ENCODE peak calls at places on chromosomes 3 and 15, in four cellular contexts. F is left cardiac atrium, G is heart right ventricle, Y is A549. C is an unnamed sample.

GRCh38 chr3:42712716-42713372 is 10.2 kb upstream of the HHATL start:
- DNase-seq in G (no peak), Y (no peak), F (peak; percentile 8), C (no peak)

GRCh38 chr3:66483006-66483928 is 17.6 kb downstream of the LRIG1 start:
- DNase-seq in Y (no peak), F (peak; percentile 81), G (peak; percentile 77), C (no peak)

GRCh38 chr3:189947948-189948723 is 172.6 kb downstream of the P3H2 start:
- DNase-seq in F (no peak), G (no peak), Y (no peak), C (no peak)

GRCh38 chr15:72341361-72341760 is 21.4 kb upstream of the CELF6 start:
- DNase-seq in G (no peak), Y (no peak), F (no peak), C (no peak)

GRCh38 chr3:13348100-13348499 is 72.0 kb downstream of the NUP210 start:
- DNase-seq in Y (no peak), G (no peak), F (no peak), C (no peak)

GRCh38 chr15:41507820-41508290 is 5.8 kb downstream of the LTK start:
- DNase-seq in Y (no peak), F (no peak), G (peak; percentile 45), C (no peak)

GRCh38 chr3:24235121-24235520 is 259.5 kb downstream of the THRB start:
- DNase-seq in F (no peak), G (no peak), Y (no peak), C (peak; percentile 23)

GRCh38 chr3:31096661-31097060 is 202.2 kb upstream of the GADL1 start:
- DNase-seq in F (no peak), Y (no peak), G (no peak), C (no peak)

GRCh38 chr3:53941945-53942344 is 50.3 kb upstream of the SELENOK start:
- DNase-seq in F (no peak), Y (no peak), G (no peak), C (no peak)

GRCh38 chr3:71441217-71441924 is 142.2 kb downstream of the FOXP1 start:
- DNase-seq in Y (no peak), F (no peak), G (peak; percentile 37), C (no peak)

GRCh38 chr3:43094851-43095250 is 11.0 kb downstream of the POMGNT2 start:
- DNase-seq in Y (no peak), G (no peak), F (no peak), C (no peak)

GRCh38 chr3:48558446-48559134 is 2.0 kb upstream of the PFKFB4 start:
- DNase-seq in F (peak; percentile 53), Y (no peak), G (peak; percentile 33), C (no peak)

GRCh38 chr3:72482589-72483249 is 365.5 kb downstream of the SHQ1 start:
- DNase-seq in Y (peak; percentile 51), G (peak; percentile 57), F (peak; percentile 81), C (no peak)

GRCh38 chr3:188468672-188469071 is 314.7 kb downstream of the LPP start:
- DNase-seq in F (peak; percentile 50), Y (no peak), G (peak; percentile 10), C (no peak)

GRCh38 chr15:38683382-38684242 is 119.0 kb upstream of the RASGRP1 start:
- DNase-seq in Y (peak; percentile 35), G (peak; percentile 18), F (peak; percentile 46), C (peak; percentile 27)

GRCh38 chr15:63250312-63250965 is 27.0 kb upstream of the APH1B start:
- DNase-seq in Y (no peak), F (no peak), G (no peak), C (no peak)

GRCh38 chr3:126358038-126358815 is 1.0 kb upstream of the KLF15 start:
- DNase-seq in G (no peak), F (peak; percentile 30), Y (no peak), C (no peak)

GRCh38 chr15:28096720-28097431 is 2.2 kb downstream of the OCA2 start:
- DNase-seq in F (no peak), G (no peak), Y (no peak), C (no peak)

GRCh38 chr3:42129014-42129953 is 38.1 kb downstream of the TRAK1 start:
- DNase-seq in F (no peak), G (no peak), Y (peak; percentile 26), C (peak; percentile 47)

GRCh38 chr3:39491733-39492350 is 24.4 kb downstream of the MOBP start:
- DNase-seq in F (no peak), Y (no peak), G (no peak), C (no peak)

GRCh38 chr15:42133892-42134502 is 22.4 kb downstream of the PLA2G4F start:
- DNase-seq in F (no peak), G (peak; percentile 46), Y (peak; percentile 41), C (peak; percentile 52)

GRCh38 chr3:106036706-106037105 is 167.9 kb upstream of the CBLB start:
- DNase-seq in F (no peak), G (no peak), Y (no peak), C (no peak)

GRCh38 chr15:98657721-98658120 is 9.4 kb downstream of the IGF1R start:
- DNase-seq in Y (no peak), F (no peak), G (no peak), C (no peak)

GRCh38 chr3:190322604-190323240 is 476 bp upstream of the CLDN1 start:
- DNase-seq in Y (no peak), G (no peak), F (no peak), C (no peak)

GRCh38 chr3:44954962-44955361 is 21.0 kb downstream of the ZDHHC3 start:
- DNase-seq in G (no peak), Y (no peak), F (no peak), C (peak; percentile 55)

C was measured in HepG2.